ENCODE peak calls at places on chromosomes 13 and 19, in eight cellular contexts. One of them, this sample, is unnamed.

GRCh38 chr19:42158926-42159325 is 26.7 kb upstream of the POU2F2 start:
- DNase-seq in T-helper 9 cell: no peak
- DNase-seq in PC-3: no peak
- DNase-seq in ovary: no peak
- DNase-seq in globus pallidus: no peak
- DNase-seq in T1000: no peak
- DNase-seq in activated T-helper 1 cell treated with Interleukin-2 at 50 U/mL for 16 hours: no peak
- DNase-seq in mucosa of descending colon: no peak
- DNase-seq in this sample: no peak

GRCh38 chr19:35531291-35531690 is 2.0 kb upstream of the GAPDHS start:
- DNase-seq in mucosa of descending colon: no peak
- DNase-seq in activated T-helper 1 cell treated with Interleukin-2 at 50 U/mL for 16 hours: no peak
- DNase-seq in globus pallidus: no peak
- DNase-seq in T1000: no peak
- DNase-seq in PC-3: peak; percentile 62
- DNase-seq in T-helper 9 cell: no peak
- DNase-seq in ovary: no peak
- DNase-seq in this sample: no peak

GRCh38 chr19:53394522-53394973 is 401 bp upstream of the ZNF765 start:
- DNase-seq in T1000: peak; percentile 66
- DNase-seq in ovary: peak; percentile 60
- DNase-seq in mucosa of descending colon: peak; percentile 55
- DNase-seq in PC-3: peak; percentile 63
- DNase-seq in activated T-helper 1 cell treated with Interleukin-2 at 50 U/mL for 16 hours: no peak
- DNase-seq in globus pallidus: no peak
- DNase-seq in T-helper 9 cell: no peak
- DNase-seq in this sample: no peak

GRCh38 chr19:12782424-12783225 is 7.3 kb upstream of the HOOK2 start:
- DNase-seq in T1000: peak; percentile 58
- DNase-seq in T-helper 9 cell: peak; percentile 95
- DNase-seq in activated T-helper 1 cell treated with Interleukin-2 at 50 U/mL for 16 hours: peak; percentile 93
- DNase-seq in globus pallidus: peak; percentile 87
- DNase-seq in PC-3: peak; percentile 68
- DNase-seq in mucosa of descending colon: peak; percentile 90
- DNase-seq in ovary: peak; percentile 96
- DNase-seq in this sample: peak; percentile 93

GRCh38 chr19:30406220-30406944 is 34.2 kb downstream of the ZNF536 start:
- DNase-seq in ovary: no peak
- DNase-seq in T-helper 9 cell: no peak
- DNase-seq in T1000: no peak
- DNase-seq in globus pallidus: peak; percentile 87
- DNase-seq in PC-3: no peak
- DNase-seq in mucosa of descending colon: no peak
- DNase-seq in activated T-helper 1 cell treated with Interleukin-2 at 50 U/mL for 16 hours: no peak
- DNase-seq in this sample: no peak

GRCh38 chr13:37488682-37489081 is 109.9 kb downstream of the POSTN start:
- DNase-seq in activated T-helper 1 cell treated with Interleukin-2 at 50 U/mL for 16 hours: no peak
- DNase-seq in mucosa of descending colon: no peak
- DNase-seq in T-helper 9 cell: no peak
- DNase-seq in globus pallidus: no peak
- DNase-seq in T1000: no peak
- DNase-seq in ovary: no peak
- DNase-seq in PC-3: no peak
- DNase-seq in this sample: no peak

GRCh38 chr13:36431204-36432105 is 840 bp upstream of the CCNA1 start:
- DNase-seq in activated T-helper 1 cell treated with Interleukin-2 at 50 U/mL for 16 hours: no peak
- DNase-seq in PC-3: no peak
- DNase-seq in globus pallidus: no peak
- DNase-seq in T1000: no peak
- DNase-seq in mucosa of descending colon: no peak
- DNase-seq in ovary: no peak
- DNase-seq in T-helper 9 cell: no peak
- DNase-seq in this sample: no peak

GRCh38 chr19:37931941-37932655 is 25.1 kb downstream of the SIPA1L3 start:
- DNase-seq in ovary: peak; percentile 27
- DNase-seq in activated T-helper 1 cell treated with Interleukin-2 at 50 U/mL for 16 hours: no peak
- DNase-seq in T1000: no peak
- DNase-seq in PC-3: peak; percentile 92
- DNase-seq in mucosa of descending colon: peak; percentile 91
- DNase-seq in globus pallidus: peak; percentile 16
- DNase-seq in T-helper 9 cell: no peak
- DNase-seq in this sample: no peak

GRCh38 chr13:47215741-47216140 is 318.9 kb upstream of the HTR2A start:
- DNase-seq in mucosa of descending colon: no peak
- DNase-seq in activated T-helper 1 cell treated with Interleukin-2 at 50 U/mL for 16 hours: no peak
- DNase-seq in PC-3: peak; percentile 86
- DNase-seq in ovary: no peak
- DNase-seq in T1000: peak; percentile 12
- DNase-seq in globus pallidus: no peak
- DNase-seq in T-helper 9 cell: no peak
- DNase-seq in this sample: no peak

GRCh38 chr19:6503407-6504201 is 1.5 kb upstream of the TUBB4A start:
- DNase-seq in ovary: no peak
- DNase-seq in PC-3: no peak
- DNase-seq in T-helper 9 cell: no peak
- DNase-seq in T1000: no peak
- DNase-seq in globus pallidus: no peak
- DNase-seq in mucosa of descending colon: no peak
- DNase-seq in activated T-helper 1 cell treated with Interleukin-2 at 50 U/mL for 16 hours: no peak
- DNase-seq in this sample: no peak

GRCh38 chr13:23440821-23441608 is 7.5 kb upstream of the SACS start:
- DNase-seq in PC-3: peak; percentile 71
- DNase-seq in T-helper 9 cell: no peak
- DNase-seq in T1000: peak; percentile 28
- DNase-seq in activated T-helper 1 cell treated with Interleukin-2 at 50 U/mL for 16 hours: no peak
- DNase-seq in globus pallidus: no peak
- DNase-seq in mucosa of descending colon: no peak
- DNase-seq in ovary: no peak
- DNase-seq in this sample: no peak

GRCh38 chr19:10501971-10502523 is 1.1 kb downstream of the KEAP1 start:
- DNase-seq in ovary: peak; percentile 79
- DNase-seq in T-helper 9 cell: no peak
- DNase-seq in PC-3: peak; percentile 67
- DNase-seq in activated T-helper 1 cell treated with Interleukin-2 at 50 U/mL for 16 hours: peak; percentile 10
- DNase-seq in globus pallidus: peak; percentile 82
- DNase-seq in T1000: no peak
- DNase-seq in mucosa of descending colon: peak; percentile 90
- DNase-seq in this sample: peak; percentile 14

GRCh38 chr19:3601021-3601420 is 5.7 kb downstream of the TBXA2R start:
- DNase-seq in activated T-helper 1 cell treated with Interleukin-2 at 50 U/mL for 16 hours: no peak
- DNase-seq in T-helper 9 cell: no peak
- DNase-seq in ovary: no peak
- DNase-seq in T1000: no peak
- DNase-seq in globus pallidus: no peak
- DNase-seq in mucosa of descending colon: no peak
- DNase-seq in PC-3: no peak
- DNase-seq in this sample: no peak

GRCh38 chr13:99258946-99259345 is 767 bp upstream of the GPR18 start:
- DNase-seq in mucosa of descending colon: no peak
- DNase-seq in PC-3: no peak
- DNase-seq in T1000: no peak
- DNase-seq in ovary: no peak
- DNase-seq in T-helper 9 cell: no peak
- DNase-seq in activated T-helper 1 cell treated with Interleukin-2 at 50 U/mL for 16 hours: no peak
- DNase-seq in globus pallidus: no peak
- DNase-seq in this sample: no peak

GRCh38 chr13:59746291-59746962 is 417.3 kb downstream of the DIAPH3 start:
- DNase-seq in activated T-helper 1 cell treated with Interleukin-2 at 50 U/mL for 16 hours: no peak
- DNase-seq in mucosa of descending colon: no peak
- DNase-seq in PC-3: peak; percentile 2
- DNase-seq in globus pallidus: no peak
- DNase-seq in T1000: no peak
- DNase-seq in ovary: no peak
- DNase-seq in T-helper 9 cell: no peak
- DNase-seq in this sample: no peak

GRCh38 chr19:45406165-45406956 is at the start of gene POLR1G:
- DNase-seq in T1000: peak; percentile 77
- DNase-seq in ovary: peak; percentile 78
- DNase-seq in mucosa of descending colon: peak; percentile 85
- DNase-seq in globus pallidus: peak; percentile 89
- DNase-seq in T-helper 9 cell: peak; percentile 63
- DNase-seq in PC-3: peak; percentile 73
- DNase-seq in activated T-helper 1 cell treated with Interleukin-2 at 50 U/mL for 16 hours: peak; percentile 58
- DNase-seq in this sample: peak; percentile 73

GRCh38 chr19:41334793-41335192 is 18.9 kb downstream of the TGFB1 start:
- DNase-seq in mucosa of descending colon: no peak
- DNase-seq in ovary: no peak
- DNase-seq in activated T-helper 1 cell treated with Interleukin-2 at 50 U/mL for 16 hours: no peak
- DNase-seq in T-helper 9 cell: no peak
- DNase-seq in PC-3: no peak
- DNase-seq in globus pallidus: no peak
- DNase-seq in T1000: no peak
- DNase-seq in this sample: no peak

GRCh38 chr19:43901395-43902390 is 33.4 kb downstream of the ZNF45 start:
- DNase-seq in globus pallidus: peak; percentile 74
- DNase-seq in PC-3: no peak
- DNase-seq in T1000: peak; percentile 78
- DNase-seq in mucosa of descending colon: peak; percentile 77
- DNase-seq in activated T-helper 1 cell treated with Interleukin-2 at 50 U/mL for 16 hours: peak; percentile 25
- DNase-seq in ovary: peak; percentile 84
- DNase-seq in T-helper 9 cell: peak; percentile 42
- DNase-seq in this sample: peak; percentile 21

GRCh38 chr13:33480561-33480960 is 195.0 kb upstream of the STARD13 start:
- DNase-seq in T1000: no peak
- DNase-seq in mucosa of descending colon: no peak
- DNase-seq in T-helper 9 cell: no peak
- DNase-seq in PC-3: no peak
- DNase-seq in globus pallidus: no peak
- DNase-seq in activated T-helper 1 cell treated with Interleukin-2 at 50 U/mL for 16 hours: no peak
- DNase-seq in ovary: no peak
- DNase-seq in this sample: no peak